ENCODE peak calls at places on chromosome 10, in four cellular contexts. S is dorsolateral prefrontal cortex, Q is kidney epithelial cell, T is type B pancreatic cell. L is an unnamed sample.

GRCh38 chr10:21432266-21432665 is 93.2 kb downstream of the SKIDA1 start:
- DNase-seq in S (no peak), Q (no peak), T (no peak), L (no peak)

GRCh38 chr10:48526371-48526821 is 78.5 kb downstream of the ARHGAP22 start:
- DNase-seq in S (no peak), Q (peak), T (peak), L (no peak)

GRCh38 chr10:72243822-72244437 is 27.9 kb upstream of the ASCC1 start:
- DNase-seq in S (no peak), Q (no peak), T (no peak), L (no peak)

GRCh38 chr10:92929896-92930295 is 81.6 kb downstream of the EXOC6 start:
- DNase-seq in S (no peak), Q (no peak), T (no peak), L (no peak)

GRCh38 chr10:52951819-52952218 is 179.2 kb upstream of the MBL2 start:
- DNase-seq in S (no peak), Q (no peak), T (no peak), L (no peak)

GRCh38 chr10:42836771-42837468 is 54.3 kb downstream of the BMS1 start:
- DNase-seq in S (peak), Q (no peak), T (no peak), L (no peak)

GRCh38 chr10:58266826-58267712 is 625 bp downstream of the IPMK start:
- DNase-seq in S (peak), Q (no peak), T (peak), L (no peak)

GRCh38 chr10:102775973-102776669 is 32.4 kb downstream of the WBP1L start:
- DNase-seq in S (peak), Q (no peak), T (no peak), L (no peak)

GRCh38 chr10:79304479-79305087 is 42.7 kb upstream of the PPIF start:
- DNase-seq in S (no peak), Q (no peak), T (no peak), L (no peak)

GRCh38 chr10:42981358-42982236 is 95.3 kb upstream of the RET start:
- DNase-seq in S (peak), Q (no peak), T (peak), L (no peak)

GRCh38 chr10:28254290-28254985 is 48.4 kb downstream of the MPP7 start:
- DNase-seq in S (no peak), Q (no peak), T (no peak), L (no peak)

GRCh38 chr10:118903251-118903650 is 126.3 kb upstream of the NANOS1 start:
- DNase-seq in S (no peak), Q (no peak), T (peak), L (no peak)

GRCh38 chr10:125779403-125780327 is 4.0 kb upstream of the MMP21 start:
- DNase-seq in S (no peak), Q (no peak), T (peak), L (no peak)

GRCh38 chr10:91856637-91857036 is 52.6 kb downstream of the FGFBP3 start:
- DNase-seq in S (no peak), Q (no peak), T (no peak), L (no peak)

GRCh38 chr10:55641601-55642000 is 719.5 kb downstream of the ZWINT start:
- DNase-seq in S (no peak), Q (no peak), T (no peak), L (no peak)

GRCh38 chr10:6328708-6329423 is 126.1 kb downstream of the PFKFB3 start:
- DNase-seq in S (peak), Q (no peak), T (no peak), L (no peak)

GRCh38 chr10:34254596-34254995 is 560.5 kb downstream of the PARD3 start:
- DNase-seq in S (no peak), Q (peak), T (no peak), L (no peak)

GRCh38 chr10:14560274-14560673 is 214.4 kb downstream of the FAM107B start:
- DNase-seq in S (no peak), Q (no peak), T (no peak), L (no peak)

GRCh38 chr10:24254180-24254579 is 45.2 kb downstream of the KIAA1217 start:
- DNase-seq in S (no peak), Q (no peak), T (no peak), L (no peak)

GRCh38 chr10:124087672-124088634 is 5.4 kb downstream of the CHST15 start:
- DNase-seq in S (peak), Q (no peak), T (no peak), L (no peak)

GRCh38 chr10:83984256-83984640 is 155.1 kb upstream of the GHITM start:
- DNase-seq in S (no peak), Q (no peak), T (no peak), L (no peak)

GRCh38 chr10:114401195-114401741 is 3.0 kb downstream of the AFAP1L2 start:
- DNase-seq in S (peak), Q (no peak), T (no peak), L (no peak)

GRCh38 chr10:47104101-47104707 is 193.0 kb downstream of the PTPN20 start:
- DNase-seq in S (no peak), Q (no peak), T (peak), L (no peak)

GRCh38 chr10:13066527-13066926 is 33.4 kb upstream of the OPTN start:
- DNase-seq in S (no peak), Q (no peak), T (no peak), L (no peak)

GRCh38 chr10:63331586-63331985 is 134.2 kb downstream of the JMJD1C start:
- DNase-seq in S (no peak), Q (no peak), T (no peak), L (no peak)

GRCh38 chr10:6423004-6423403 is 157.1 kb downstream of the PRKCQ start:
- DNase-seq in S (no peak), Q (no peak), T (no peak), L (no peak)

GRCh38 chr10:69892436-69893215 is 90.9 kb downstream of the COL13A1 start:
- DNase-seq in S (no peak), Q (no peak), T (no peak), L (no peak)

GRCh38 chr10:79299397-79300370 is 47.6 kb upstream of the PPIF start:
- DNase-seq in S (no peak), Q (no peak), T (no peak), L (no peak)

GRCh38 chr10:119454231-119454804 is 88.2 kb downstream of the RGS10 start:
- DNase-seq in S (peak), Q (no peak), T (no peak), L (no peak)

GRCh38 chr10:19310121-19310520 is 261.5 kb downstream of the MALRD1 start:
- DNase-seq in S (no peak), Q (no peak), T (no peak), L (no peak)

GRCh38 chr10:19638173-19638872 is 177.9 kb upstream of the PLXDC2 start:
- DNase-seq in S (no peak), Q (no peak), T (no peak), L (no peak)

GRCh38 chr10:61899997-61900828 is 1.3 kb upstream of the ARID5B start:
- DNase-seq in S (peak), Q (no peak), T (no peak), L (no peak)

GRCh38 chr10:110843031-110843430 is 28.7 kb upstream of the PDCD4 start:
- DNase-seq in S (no peak), Q (no peak), T (no peak), L (no peak)

GRCh38 chr10:110844617-110844881 is 27.2 kb upstream of the PDCD4 start:
- DNase-seq in S (no peak), Q (no peak), T (no peak), L (no peak)

GRCh38 chr10:110845372-110845755 is 26.4 kb upstream of the PDCD4 start:
- DNase-seq in S (no peak), Q (no peak), T (no peak), L (no peak)

GRCh38 chr10:110842305-110842952 is 29.3 kb upstream of the PDCD4 start:
- DNase-seq in S (no peak), Q (no peak), T (no peak), L (no peak)

DNA sequence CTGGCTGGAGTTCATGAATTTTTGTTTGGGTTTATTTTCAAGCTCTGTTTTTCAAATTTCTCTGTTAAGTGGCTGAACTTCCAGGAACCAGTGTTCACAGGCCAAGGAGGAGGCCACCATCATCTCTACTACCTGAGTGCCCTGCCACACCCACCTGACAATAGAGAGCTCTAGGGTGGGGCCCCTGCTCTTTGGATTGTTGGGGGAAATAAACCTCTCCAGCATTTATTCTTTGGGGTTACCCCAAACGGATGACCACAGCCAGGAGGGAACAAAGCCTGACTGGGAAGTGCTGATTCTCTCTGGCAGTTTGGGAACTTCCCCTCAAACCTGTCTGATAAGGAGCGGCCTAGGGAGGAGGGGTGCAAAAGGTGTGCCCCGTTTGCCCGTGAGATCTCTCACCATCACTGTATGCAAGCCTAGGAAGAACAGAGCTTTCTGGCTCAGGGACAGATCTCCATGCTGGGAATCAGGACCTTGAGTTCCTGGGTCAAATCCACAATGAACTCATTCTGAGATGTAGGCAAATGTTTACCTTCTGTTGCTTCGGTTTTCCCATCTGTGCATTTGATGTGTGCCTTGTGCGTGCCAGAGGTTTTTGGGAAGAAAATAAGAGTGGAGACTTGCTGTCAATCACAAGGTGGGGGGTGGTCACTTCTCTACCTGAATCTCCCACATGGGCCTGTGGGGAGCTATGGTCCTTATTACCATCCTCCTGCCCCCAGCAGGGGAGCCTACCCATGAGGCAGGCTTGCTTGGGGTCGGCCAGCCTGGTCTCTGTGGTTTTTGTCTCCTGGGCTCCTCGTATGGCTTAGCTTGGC is 27.7 kb upstream of the PDCD4 start:
- DNase-seq in S (no peak), Q (no peak), T (no peak), L (no peak)
- TF ChIP-seq CTCF in S (no peak), Q (no peak), T (no peak), L (no peak)

DNA sequence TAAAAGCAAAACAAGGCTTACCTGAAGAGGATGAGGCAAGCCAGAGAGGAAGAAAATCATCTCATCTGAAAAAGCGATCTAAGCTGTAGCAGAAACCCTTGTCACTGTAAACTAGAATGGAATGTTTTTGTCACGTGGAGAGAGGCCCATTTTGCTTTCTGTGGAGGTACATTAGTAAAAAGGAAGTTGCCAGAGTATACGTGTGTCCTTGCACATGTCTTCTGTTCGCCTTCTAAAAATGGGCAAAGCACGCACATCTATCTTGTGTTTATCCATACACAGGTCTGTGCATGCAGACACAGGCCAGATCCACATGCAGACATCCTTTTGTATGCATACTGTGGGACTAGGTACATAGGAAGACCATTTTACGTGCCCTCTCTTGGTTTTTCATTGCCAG is 33.7 kb downstream of the LRMDA start:
- DNase-seq in S (no peak), Q (no peak), T (no peak), L (no peak)
- TF ChIP-seq CTCF in S (no peak), Q (no peak), T (no peak), L (no peak)

GRCh38 chr10:11292576-11293302 is 275.1 kb downstream of the CELF2 start:
- DNase-seq in S (no peak), Q (no peak), T (no peak), L (no peak)
- TF ChIP-seq CTCF in S (no peak), Q (no peak), T (no peak), L (no peak)

DNA sequence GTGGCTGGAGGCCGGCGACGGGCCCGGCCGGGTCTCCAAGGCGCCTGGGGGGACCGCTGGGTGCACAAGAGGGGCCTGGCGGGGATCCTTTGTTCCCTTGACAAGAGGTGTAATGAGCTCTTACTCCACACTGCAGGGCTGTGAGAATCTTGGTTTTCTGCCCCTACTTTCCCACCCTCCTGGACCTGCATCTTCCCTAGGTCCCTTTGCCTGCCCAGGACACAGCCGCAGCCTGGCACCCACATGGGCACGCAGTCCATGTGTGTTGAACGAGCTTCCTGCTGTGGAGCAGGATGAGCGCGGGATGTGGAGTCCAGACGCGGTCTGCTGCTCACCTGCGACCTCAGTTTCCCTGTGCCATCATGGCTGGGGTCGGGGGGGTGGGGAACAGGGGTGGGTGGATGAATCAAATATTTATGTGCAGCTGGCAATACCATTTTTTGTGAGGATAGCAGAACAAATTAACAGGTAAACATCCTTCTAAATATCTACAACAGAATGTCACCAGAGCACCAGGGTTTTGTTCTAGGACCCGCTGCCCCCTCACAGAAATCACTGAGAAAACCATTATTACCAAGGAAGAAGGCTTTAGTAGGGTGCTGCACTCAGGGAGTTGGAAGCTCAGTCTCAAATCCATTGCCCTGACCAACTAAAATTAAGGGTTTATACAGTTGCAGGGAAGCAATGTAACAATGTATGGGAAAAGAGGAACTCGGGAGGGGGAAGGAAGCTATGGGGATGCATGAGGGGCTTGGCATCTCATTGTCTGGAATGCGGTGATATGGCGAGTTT is 474 bp upstream of the NSMCE4A start:
- DNase-seq in S (peak), Q (no peak), T (no peak), L (peak)
- TF ChIP-seq CTCF in S (peak), Q (peak), T (peak), L (no peak)

GRCh38 chr10:16049050-16049449 is 188.7 kb upstream of the MINDY3 start:
- DNase-seq in S (no peak), Q (no peak), T (no peak), L (no peak)
- TF ChIP-seq CTCF in S (no peak), Q (no peak), T (no peak), L (peak)

GRCh38 chr10:94225589-94225988 is 137.2 kb downstream of the NOC3L start:
- DNase-seq in S (no peak), Q (no peak), T (no peak), L (no peak)
- TF ChIP-seq CTCF in S (no peak), Q (no peak), T (no peak), L (peak)

DNA sequence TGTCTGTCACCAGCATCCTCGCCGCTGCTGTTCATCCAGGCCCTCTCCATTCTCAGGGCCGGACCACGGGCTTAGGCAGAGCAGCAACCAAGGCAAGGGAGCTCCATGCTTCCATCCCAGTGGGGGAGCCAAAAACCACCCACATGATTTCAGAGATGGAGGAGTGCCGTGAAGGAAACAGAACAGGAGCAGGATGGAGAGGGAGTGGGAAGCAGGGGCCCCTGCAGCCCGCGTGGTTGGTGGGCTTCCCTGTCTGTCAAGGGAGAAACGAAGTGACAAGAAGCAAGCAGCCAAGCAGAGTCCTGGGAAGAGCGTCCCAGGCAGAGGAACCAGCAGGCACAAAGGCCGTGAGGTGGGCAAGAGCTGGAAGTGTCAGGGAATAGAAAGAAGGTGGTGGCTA is 95.7 kb downstream of the SLIT1 start:
- DNase-seq in S (no peak), Q (no peak), T (no peak), L (no peak)
- TF ChIP-seq CTCF in S (no peak), Q (no peak), T (no peak), L (no peak)